ENCODE peak calls at places on chromosomes 13 and 19, in six cellular contexts. B is fibroblast of lung, D is cardiac fibroblast, S is cardiac muscle cell, A is astrocyte of the spinal cord, H is SK-N-SH. M is an unnamed sample.

GRCh38 chr19:11324079-11324661 is 15.3 kb downstream of the RAB3D start:
- DNase-seq in A (peak; percentile 88), H (peak; percentile 91), D (peak; percentile 97), B (peak; percentile 95), S (peak; percentile 98), M (peak; percentile 94)

GRCh38 chr13:106566682-106567420 is 1.1 kb downstream of the ARGLU1 start:
- DNase-seq in A (peak; percentile 40), B (peak; percentile 64), S (peak; percentile 71), H (peak; percentile 79), D (peak; percentile 67), M (peak; percentile 65)

GRCh38 chr13:19152403-19152802 is 29.2 kb downstream of the TUBA3C start:
- DNase-seq in D (no peak), S (no peak), H (no peak), B (no peak), A (no peak), M (no peak)

GRCh38 chr19:38932425-38933179 is 1.9 kb downstream of the MRPS12 start:
- DNase-seq in S (peak; percentile 61), H (no peak), B (peak; percentile 50), D (peak; percentile 64), A (peak; percentile 32), M (peak; percentile 49)

GRCh38 chr13:111659842-111660241 is 339.4 kb downstream of the TEX29 start:
- DNase-seq in A (no peak), B (no peak), D (no peak), S (no peak), H (no peak), M (no peak)

GRCh38 chr19:16351133-16351809 is 26.6 kb downstream of the KLF2 start:
- DNase-seq in A (no peak), B (no peak), H (no peak), D (peak; percentile 22), S (no peak), M (no peak)

GRCh38 chr13:110138009-110138699 is 168.8 kb downstream of the COL4A1 start:
- DNase-seq in D (peak; percentile 83), H (peak; percentile 79), S (peak; percentile 61), B (peak; percentile 60), A (peak; percentile 83), M (peak; percentile 84)

GRCh38 chr13:48511621-48512232 is 21.2 kb downstream of the RCBTB2 start:
- DNase-seq in B (no peak), H (no peak), S (no peak), D (no peak), A (no peak), M (no peak)

GRCh38 chr19:28744014-28744413 is 468.9 kb downstream of the UQCRFS1 start:
- DNase-seq in H (no peak), D (no peak), S (no peak), B (no peak), A (no peak), M (no peak)

GRCh38 chr19:42166336-42166735 is 34.1 kb upstream of the POU2F2 start:
- DNase-seq in D (no peak), S (no peak), A (no peak), B (no peak), H (no peak), M (peak; percentile 28)

GRCh38 chr13:88908896-88909535 is 1237.8 kb downstream of the SLITRK5 start:
- DNase-seq in H (no peak), B (peak; percentile 59), S (no peak), A (no peak), D (no peak), M (peak; percentile 67)

GRCh38 chr19:41064974-41065569 is 23.2 kb upstream of the CYP2A13 start:
- DNase-seq in D (peak; percentile 44), A (peak; percentile 4), B (peak; percentile 31), S (peak; percentile 54), H (peak; percentile 10), M (peak; percentile 3)

GRCh38 chr19:18399008-18399407 is 1.6 kb upstream of the LRRC25 start:
- DNase-seq in S (no peak), D (peak; percentile 69), B (peak; percentile 68), A (no peak), H (no peak), M (peak; percentile 81)

GRCh38 chr13:26679411-26679810 is 81.2 kb downstream of the GPR12 start:
- DNase-seq in H (no peak), A (peak; percentile 22), D (peak; percentile 52), S (peak; percentile 36), B (peak; percentile 61), M (peak; percentile 53)

GRCh38 chr13:27374126-27374613 is 50.2 kb upstream of the GTF3A start:
- DNase-seq in A (no peak), S (no peak), B (no peak), H (no peak), D (no peak), M (peak; percentile 8)

GRCh38 chr19:15022752-15023151 is 26.5 kb upstream of the CASP14 start:
- DNase-seq in D (no peak), B (no peak), H (peak; percentile 22), S (no peak), A (no peak), M (no peak)

GRCh38 chr19:15021286-15022007 is 27.8 kb upstream of the CASP14 start:
- DNase-seq in A (no peak), D (no peak), H (no peak), S (no peak), B (no peak), M (no peak)

GRCh38 chr19:15028490-15028889 is 20.8 kb upstream of the CASP14 start:
- DNase-seq in B (no peak), D (no peak), A (no peak), H (no peak), S (no peak), M (no peak)

DNA sequence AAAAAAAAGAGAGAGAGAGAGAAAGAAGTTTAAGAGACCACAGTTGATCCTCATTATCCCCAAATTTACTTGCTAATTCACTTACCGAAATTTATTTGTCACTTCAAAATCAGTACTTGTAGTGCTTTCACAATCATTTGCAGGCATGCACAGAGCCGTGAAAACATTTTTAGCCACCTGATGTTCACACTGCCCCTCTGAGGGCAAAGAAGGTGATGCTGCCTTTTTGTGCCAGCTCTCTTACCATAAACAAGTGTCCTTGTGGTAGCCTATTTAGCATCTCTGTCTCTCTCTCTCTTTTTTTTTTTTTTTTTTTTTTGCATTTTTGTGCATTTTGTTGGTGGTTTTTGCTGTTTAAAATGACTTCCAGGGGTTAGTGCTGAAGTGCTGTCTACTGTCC is 24.0 kb upstream of the CASP14 start:
- DNase-seq in B (no peak), D (peak; percentile 4), S (peak; percentile 3), H (peak; percentile 33), A (no peak), M (peak; percentile 2)
- TF ChIP-seq CTCF in B (no peak), D (no peak), S (no peak), H (peak; percentile 27), A (no peak), M (no peak)

DNA sequence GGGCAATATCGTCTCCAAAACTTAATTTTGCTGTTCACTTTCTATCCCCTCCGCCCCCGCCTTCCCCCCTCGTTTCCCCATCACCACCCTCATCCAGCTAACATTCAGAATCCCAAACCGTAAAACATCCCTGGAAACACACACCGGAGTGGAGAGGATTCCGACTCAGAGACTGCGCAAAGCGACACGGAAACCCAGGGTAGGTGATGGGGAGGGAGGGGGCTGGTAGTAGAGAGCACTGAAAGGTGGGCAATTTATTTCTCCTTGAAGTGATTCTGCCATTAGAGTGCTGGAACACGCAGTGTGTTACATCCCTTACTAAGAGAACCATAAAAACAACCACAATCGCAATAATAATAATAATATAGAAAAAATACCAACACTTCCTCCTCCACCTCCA is 1.5 kb downstream of the PCDH20 start:
- DNase-seq in A (no peak), B (peak; percentile 1), S (no peak), D (no peak), H (peak; percentile 41), M (no peak)
- H3K4me3 ChIP-seq in A (peak overlapping the region; percentile 32), B (no peak overlapping the region), S (peak overlapping the region; percentile 52), D (no peak overlapping the region), H (peak overlapping the region; percentile 48), M (no peak overlapping the region)

DNA sequence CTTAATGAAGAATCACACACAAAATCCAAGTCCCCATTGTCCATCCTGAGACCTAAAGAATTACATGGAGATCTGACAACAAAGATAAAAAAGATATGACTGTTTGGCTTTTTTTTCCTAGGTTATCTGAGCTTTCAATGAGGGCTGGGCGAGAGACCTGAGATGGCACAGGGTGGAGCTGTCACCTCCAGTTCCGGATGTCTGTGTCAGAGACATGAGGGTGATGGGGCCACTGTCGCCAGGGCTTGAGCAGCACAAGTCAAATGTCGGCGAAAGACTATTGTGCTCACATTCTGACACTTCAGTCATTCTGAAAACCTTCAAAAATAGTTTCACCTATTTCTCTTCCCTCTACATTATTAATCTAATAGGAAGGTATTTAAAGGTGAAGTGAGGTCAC is 65.7 kb downstream of the SLC7A1 start:
- DNase-seq in A (no peak), B (no peak), D (no peak), S (no peak), H (no peak), M (no peak)
- TF ChIP-seq CTCF in A (no peak), B (no peak), D (no peak), S (no peak), H (no peak), M (no peak)

GRCh38 chr19:50724522-50725217 is 1.5 kb downstream of the CLEC11A start:
- DNase-seq in S (peak; percentile 100), D (peak; percentile 98), A (peak; percentile 98), B (peak; percentile 99), H (peak; percentile 100), M (peak; percentile 85)
- H3K4me3 ChIP-seq in S (peak overlapping the region; percentile 43), D (peak overlapping the region; percentile 71), A (peak overlapping the region; percentile 49), B (peak overlapping the region; percentile 74), H (peak overlapping the region; percentile 62), M (peak overlapping the region; percentile 41)

GRCh38 chr13:73340069-73340468 is 281.3 kb downstream of the KLF5 start:
- DNase-seq in S (no peak), H (no peak), A (no peak), D (no peak), B (no peak), M (peak; percentile 64)

GRCh38 chr13:73336789-73337188 is 278.0 kb downstream of the KLF5 start:
- DNase-seq in A (no peak), B (no peak), D (no peak), S (no peak), H (no peak), M (peak; percentile 93)

GRCh38 chr13:73338389-73338788 is 279.6 kb downstream of the KLF5 start:
- DNase-seq in S (peak; percentile 61), B (no peak), H (no peak), A (peak; percentile 27), D (peak; percentile 81), M (peak; percentile 91)

GRCh38 chr13:73337511-73337910 is 278.7 kb downstream of the KLF5 start:
- DNase-seq in H (no peak), A (no peak), D (peak; percentile 17), S (no peak), B (no peak), M (peak; percentile 80)

GRCh38 chr13:73339086-73339485 is 280.3 kb downstream of the KLF5 start:
- DNase-seq in A (no peak), B (no peak), S (no peak), D (no peak), H (no peak), M (peak; percentile 82)
- TF ChIP-seq CTCF in A (no peak), B (no peak), S (no peak), D (no peak), H (no peak), M (no peak)

DNA sequence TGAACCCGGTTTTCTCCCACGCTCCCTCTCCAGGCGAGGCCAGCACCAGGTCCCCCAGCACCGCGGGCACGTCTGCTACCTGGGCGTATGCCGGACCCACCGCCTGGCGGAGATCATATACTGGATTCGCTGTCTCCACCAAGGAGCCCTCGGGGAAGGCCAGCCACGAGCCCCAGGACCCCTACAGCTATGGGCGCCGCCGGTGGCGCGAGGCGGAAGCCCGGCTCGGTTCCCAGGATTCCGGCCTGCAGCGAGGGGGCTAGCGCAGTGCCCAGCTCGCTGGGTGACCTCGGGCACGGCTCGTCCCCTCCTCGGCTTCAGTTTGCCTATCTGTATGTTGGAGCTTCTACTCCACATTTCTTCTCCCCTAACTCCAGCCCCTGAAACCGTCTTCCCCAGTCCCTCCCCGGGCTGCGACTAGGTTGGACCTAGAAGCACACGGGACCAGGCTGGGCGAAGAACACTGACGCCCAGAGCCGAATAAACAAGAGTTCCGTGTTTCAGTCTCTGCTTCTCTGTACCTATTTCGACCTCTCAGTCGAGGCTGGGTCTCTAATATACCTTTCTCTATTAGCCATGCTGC is 752 bp upstream of the CPT1C start:
- DNase-seq in S (no peak), A (no peak), D (no peak), B (no peak), H (no peak), M (no peak)
- H3K4me3 ChIP-seq in S (peak overlapping the region; percentile 25), A (peak overlapping the region; percentile 53), D (peak overlapping the region; percentile 47), B (peak overlapping the region; percentile 69), H (peak overlapping the region; percentile 81), M (peak overlapping the region; percentile 57)

M was measured in epithelial cell of esophagus.